ENCODE peak calls at places on chromosomes 3 and 15, in ten cellular contexts. O is mesenchymal stem cell, H is SK-N-MC, S is heart left ventricle, V is neural progenitor cell, G is lower lobe of right lung, W is cardiac muscle cell, D is endodermal cell, L is SJSA1, J is HepG2. T is an unnamed sample.
A peak's percentile ranks its signal among the peaks of the same experiment; 100 is the strongest.

GRCh38 chr3:127573916-127574315 is 16.6 kb downstream of the TPRA1 start:
- DNase-seq in O (no peak), H (no peak), S (no peak), V (no peak), G (no peak), W (no peak), D (no peak), L (no peak), J (no peak), T (no peak)

GRCh38 chr3:52325686-52326085 is 9.6 kb downstream of the DNAH1 start:
- DNase-seq in O (no peak), H (no peak), S (no peak), V (no peak), G (no peak), W (no peak), D (no peak), L (no peak), J (no peak), T (no peak)

GRCh38 chr15:43749690-43750345 is 3.6 kb downstream of the PDIA3 start:
- DNase-seq in O (peak; percentile 57), H (no peak), S (no peak), V (no peak), G (peak; percentile 51), W (no peak), D (no peak), L (no peak), J (no peak), T (no peak)

GRCh38 chr3:10993729-10994065 is 1.1 kb downstream of the SLC6A1 start:
- DNase-seq in O (no peak), H (no peak), S (no peak), V (no peak), G (no peak), W (no peak), D (no peak), L (no peak), J (no peak), T (no peak)

GRCh38 chr3:129463736-129464135 is 23.7 kb downstream of the IFT122 start:
- DNase-seq in O (no peak), H (no peak), S (no peak), V (no peak), G (no peak), W (no peak), D (no peak), L (no peak), J (no peak), T (no peak)

GRCh38 chr3:72574144-72574543 is 274.1 kb downstream of the SHQ1 start:
- DNase-seq in O (no peak), H (no peak), S (no peak), V (no peak), G (no peak), W (no peak), D (no peak), L (no peak), J (no peak), T (no peak)

GRCh38 chr15:56774356-56774755 is 41.0 kb upstream of the ZNF280D start:
- DNase-seq in O (no peak), H (no peak), S (no peak), V (no peak), G (no peak), W (no peak), D (no peak), L (no peak), J (no peak), T (no peak)

GRCh38 chr3:59609967-59610366 is 560.1 kb upstream of the CFAP20DC start:
- DNase-seq in O (peak; percentile 24), H (no peak), S (no peak), V (peak; percentile 37), G (peak; percentile 49), W (no peak), D (no peak), L (no peak), J (no peak), T (no peak)

GRCh38 chr3:133595341-133595740 is 21.9 kb downstream of the CDV3 start:
- DNase-seq in O (no peak), H (no peak), S (no peak), V (no peak), G (no peak), W (no peak), D (no peak), L (no peak), J (no peak), T (peak; percentile 41)

GRCh38 chr3:113625724-113626348 is 70.6 kb downstream of the USF3 start:
- DNase-seq in O (no peak), H (no peak), S (peak; percentile 26), V (no peak), G (no peak), W (no peak), D (no peak), L (no peak), J (no peak), T (no peak)

GRCh38 chr15:68317281-68318007 is 39.9 kb downstream of the FEM1B start:
- DNase-seq in O (no peak), H (no peak), S (no peak), V (no peak), G (no peak), W (no peak), D (peak; percentile 28), L (no peak), J (no peak), T (no peak)

GRCh38 chr3:10337323-10338163 is 16.6 kb upstream of the SEC13 start:
- DNase-seq in O (no peak), H (no peak), S (no peak), V (no peak), G (no peak), W (no peak), D (no peak), L (no peak), J (no peak), T (no peak)

DNA sequence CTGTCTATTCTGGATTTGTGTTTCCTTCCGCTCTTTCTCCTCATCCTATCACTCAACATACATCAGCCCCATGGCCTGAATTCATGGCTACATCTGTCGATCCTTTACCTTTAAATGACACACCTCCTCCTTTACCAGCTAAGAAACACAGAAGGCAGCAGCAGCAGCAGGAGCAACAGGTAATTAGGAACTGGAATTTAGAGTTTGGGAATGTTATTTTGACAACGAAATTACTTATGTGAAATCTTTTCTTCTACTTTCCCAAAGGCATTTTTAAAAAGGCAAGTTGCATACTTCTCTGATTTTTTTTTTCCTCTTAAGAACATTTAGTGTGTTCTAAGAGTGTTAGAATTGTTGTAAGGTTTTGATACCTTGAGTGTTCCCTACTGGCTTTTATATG is 29.1 kb upstream of the ABHD10 start:
- DNase-seq in O (no peak), H (no peak), S (no peak), V (no peak), G (no peak), W (no peak), D (no peak), L (no peak), J (no peak), T (no peak)
- H3K36me3 ChIP-seq in O (peaks cover 15% of the 10 kb centered on the region), H (no peaks in the 10 kb centered on the region), S (peaks cover 6% of the 10 kb centered on the region), V (no peaks in the 10 kb centered on the region), G (peaks cover 27% of the 10 kb centered on the region), W (no peaks in the 10 kb centered on the region), D (peaks cover 64% of the 10 kb centered on the region), L (peaks cover 47% of the 10 kb centered on the region), J (peaks cover 17% of the 10 kb centered on the region), T (peaks cover 9% of the 10 kb centered on the region)

GRCh38 chr15:92833493-92834271 is 66.4 kb upstream of the CHD2 start:
- DNase-seq in O (no peak), H (no peak), S (no peak), V (no peak), G (no peak), W (no peak), D (no peak), L (no peak), J (no peak), T (no peak)
- H3K4me3 ChIP-seq in O (no peak overlapping the region), H (no peak overlapping the region), S (no peak overlapping the region), V (no peak overlapping the region), G (no peak overlapping the region), W (no peak overlapping the region), D (no peak overlapping the region), L (no peak overlapping the region), J (no peak overlapping the region), T (no peak overlapping the region)

GRCh38 chr15:27342991-27343390 is 372.0 kb downstream of the GABRG3 start:
- DNase-seq in O (no peak), H (no peak), S (no peak), V (peak; percentile 50), G (no peak), W (no peak), D (peak; percentile 63), L (no peak), J (no peak), T (no peak)
- H3K9me3 ChIP-seq in O (peaks cover 3% of the 10 kb centered on the region), H (no peaks in the 10 kb centered on the region), S (no peaks in the 10 kb centered on the region), V (no peaks in the 10 kb centered on the region), G (no peaks in the 10 kb centered on the region), W (no peaks in the 10 kb centered on the region), D (peaks cover 6% of the 10 kb centered on the region), L (peaks cover 4% of the 10 kb centered on the region), J (no peaks in the 10 kb centered on the region), T (no peaks in the 10 kb centered on the region)

GRCh38 chr3:100306695-100307094 is 27.9 kb upstream of the NIT2 start:
- DNase-seq in O (no peak), H (no peak), S (no peak), V (no peak), G (no peak), W (no peak), D (no peak), L (no peak), J (no peak), T (no peak)
- H3K36me3 ChIP-seq in O (no peaks in the 10 kb centered on the region), H (peaks cover 6% of the 10 kb centered on the region), S (peaks cover 14% of the 10 kb centered on the region), V (no peaks in the 10 kb centered on the region), G (peaks cover 79% of the 10 kb centered on the region), W (peaks cover 30% of the 10 kb centered on the region), D (peaks cover 45% of the 10 kb centered on the region), L (peaks cover 29% of the 10 kb centered on the region), J (peaks cover 37% of the 10 kb centered on the region), T (peaks cover 59% of the 10 kb centered on the region)

DNA sequence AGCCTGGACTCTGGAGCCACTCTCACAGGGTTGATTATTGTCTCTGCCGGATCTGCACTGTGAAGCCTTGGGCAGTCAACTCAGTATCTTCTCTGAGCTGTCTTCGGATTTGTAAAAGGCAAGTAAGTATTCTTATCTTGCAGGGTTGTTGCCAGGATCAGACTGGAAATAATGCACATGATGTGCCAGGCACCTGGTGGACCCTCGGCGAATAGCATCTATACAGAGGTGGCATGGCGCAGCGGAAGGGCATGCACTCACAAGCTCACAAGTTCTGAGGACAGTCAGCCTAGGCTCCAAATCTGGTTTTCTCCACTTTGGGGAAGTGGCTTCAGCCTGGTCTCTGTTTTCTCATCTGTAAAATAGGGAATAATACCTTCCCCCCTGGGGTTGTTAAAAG is 113.9 kb downstream of the SRGAP3 start:
- DNase-seq in O (no peak), H (no peak), S (no peak), V (no peak), G (no peak), W (no peak), D (peak; percentile 64), L (no peak), J (no peak), T (no peak)
- H3K4me3 ChIP-seq in O (no peak overlapping the region), H (no peak overlapping the region), S (peak overlapping the region; percentile 51), V (peak overlapping the region; percentile 45), G (no peak overlapping the region), W (no peak overlapping the region), D (peak overlapping the region; percentile 48), L (no peak overlapping the region), J (no peak overlapping the region), T (no peak overlapping the region)